ENCODE peak calls at places on chromosome 12, in nine cellular contexts. N is PC-3, J is HFFc6, Y is mammary epithelial cell, S is left ventricle myocardium inferior, W is thoracic aorta, F is mesothelial cell of epicardium, X is AG04450, Q is dorsolateral prefrontal cortex. L is an unnamed sample.

GRCh38 chr12:65631621-65632111 is 192.6 kb upstream of the HMGA2 start:
- DNase-seq in X (peak), W (peak), Q (no peak), J (peak), Y (peak), F (no peak), S (no peak), N (peak), L (no peak)

GRCh38 chr12:119061208-119061796 is 80.0 kb downstream of the SRRM4 start:
- DNase-seq in Y (peak), N (peak), X (no peak), W (no peak), F (peak), S (peak), J (no peak), Q (no peak), L (no peak)

GRCh38 chr12:25377475-25378179 is 126.9 kb upstream of the KRAS start:
- DNase-seq in S (no peak), J (peak), N (peak), W (no peak), X (peak), Q (no peak), Y (peak), F (no peak), L (no peak)

GRCh38 chr12:6061661-6062060 is 62.8 kb downstream of the VWF start:
- DNase-seq in N (no peak), W (no peak), F (no peak), S (no peak), Q (no peak), Y (no peak), X (peak), J (peak), L (no peak)

GRCh38 chr12:89225401-89225800 is 126.9 kb downstream of the DUSP6 start:
- DNase-seq in W (no peak), Q (no peak), S (peak), N (peak), X (no peak), Y (peak), J (peak), F (no peak), L (no peak)

GRCh38 chr12:28872654-28873268 is 276.3 kb upstream of the FAR2 start:
- DNase-seq in J (peak), Q (no peak), W (no peak), X (peak), Y (peak), S (no peak), N (peak), F (no peak), L (no peak)

GRCh38 chr12:107109726-107110518 is 16.6 kb upstream of the CRY1 start:
- DNase-seq in Q (no peak), F (no peak), J (no peak), Y (no peak), X (no peak), S (no peak), W (no peak), N (no peak), L (no peak)

GRCh38 chr12:56916996-56917333 is 17.2 kb downstream of the SDR9C7 start:
- DNase-seq in F (no peak), N (no peak), Q (no peak), S (no peak), W (no peak), J (no peak), Y (no peak), X (no peak), L (no peak)

GRCh38 chr12:75759842-75760260 is 248.4 kb upstream of the KRR1 start:
- DNase-seq in Q (no peak), J (peak), N (peak), F (no peak), X (peak), S (no peak), W (no peak), Y (peak), L (no peak)

GRCh38 chr12:65313704-65314317 is 35.3 kb downstream of the MSRB3 start:
- DNase-seq in N (peak), Y (peak), Q (no peak), W (no peak), F (no peak), X (no peak), S (no peak), J (peak), L (no peak)

GRCh38 chr12:109720856-109721189 is 7.2 kb downstream of the FAM222A start:
- DNase-seq in Q (no peak), N (no peak), S (no peak), Y (no peak), F (no peak), X (no peak), J (no peak), W (no peak), L (no peak)

GRCh38 chr12:55847033-55847432 is 4.3 kb upstream of the MMP19 start:
- DNase-seq in J (peak), Y (peak), X (peak), W (no peak), S (no peak), Q (no peak), N (no peak), F (no peak), L (no peak)

GRCh38 chr12:116556964-116557706 is 2.0 kb upstream of the MAP1LC3B2 start:
- DNase-seq in X (no peak), Y (peak), Q (no peak), J (peak), W (no peak), N (no peak), S (no peak), F (no peak), L (no peak)

GRCh38 chr12:13368431-13368830 is 171.9 kb downstream of the EMP1 start:
- DNase-seq in Q (no peak), J (no peak), N (no peak), W (no peak), S (no peak), X (no peak), F (no peak), Y (no peak), L (no peak)

GRCh38 chr12:102343361-102344121 is 136.8 kb downstream of the IGF1 start:
- DNase-seq in J (no peak), N (no peak), F (no peak), W (no peak), Q (no peak), S (no peak), Y (peak), X (no peak), L (no peak)

GRCh38 chr12:48936379-48936979 is 11.2 kb upstream of the FKBP11 start:
- DNase-seq in J (peak), Q (peak), X (peak), W (peak), S (peak), Y (peak), N (peak), F (peak), L (no peak)

DNA sequence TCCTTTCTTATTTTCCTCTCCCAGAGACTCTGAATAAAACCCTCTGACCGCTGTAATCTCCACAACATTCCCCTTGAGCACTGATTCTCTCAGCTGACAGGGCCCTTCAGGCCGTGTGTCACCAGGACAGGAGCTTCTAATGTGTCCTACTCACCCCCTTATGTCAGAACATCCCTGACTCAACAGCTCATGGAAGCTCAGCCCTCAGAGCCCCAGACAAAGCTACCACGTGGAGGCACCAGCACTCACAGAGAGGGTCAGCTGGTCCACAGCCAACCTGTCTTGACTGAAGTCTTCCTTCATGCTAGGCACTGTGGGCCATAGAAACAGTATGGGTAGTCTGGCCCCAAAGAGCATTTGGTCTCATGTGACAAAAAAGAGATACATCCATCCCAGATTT is 49.8 kb downstream of the SMUG1 start:
- DNase-seq in Q (no peak), Y (no peak), N (no peak), S (no peak), J (no peak), W (no peak), X (no peak), F (no peak), L (no peak)
- TF ChIP-seq CTCF in Q (no peak), Y (no peak), N (no peak), S (no peak), J (no peak), W (no peak), X (no peak), F (no peak), L (no peak)

DNA sequence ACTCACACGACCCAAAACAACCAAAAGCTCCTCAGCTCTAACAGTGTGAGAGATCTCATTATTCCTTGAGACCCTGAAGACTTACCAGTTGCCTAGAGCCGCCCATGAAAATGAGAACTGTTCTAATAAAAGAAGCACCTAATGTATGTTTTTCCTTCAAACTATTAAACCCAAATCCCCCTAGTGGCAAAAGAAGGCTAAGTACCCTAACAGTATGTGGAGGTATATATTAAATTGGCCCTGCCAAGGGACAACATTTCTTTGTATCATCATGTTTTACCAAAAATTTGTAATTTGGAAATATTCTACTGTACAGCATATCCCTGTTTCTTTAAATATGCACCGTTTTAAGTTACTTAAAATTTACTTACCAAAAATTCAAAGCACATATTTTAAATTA is 38.0 kb upstream of the PPFIA2 start:
- DNase-seq in W (no peak), X (no peak), Y (peak), Q (no peak), J (no peak), S (no peak), F (no peak), N (peak), L (no peak)
- TF ChIP-seq CTCF in W (no peak), X (peak), Y (peak), Q (no peak), J (peak), S (no peak), F (peak), N (peak), L (no peak)

GRCh38 chr12:64099430-64099829 is 122.7 kb downstream of the KICS2 start:
- DNase-seq in J (peak), F (no peak), S (peak), Q (no peak), N (peak), Y (peak), X (peak), W (no peak), L (no peak)

GRCh38 chr12:64097346-64098105 is 124.6 kb downstream of the KICS2 start:
- DNase-seq in W (no peak), Q (no peak), J (no peak), Y (no peak), S (no peak), X (no peak), N (no peak), F (no peak), L (no peak)

GRCh38 chr12:64102339-64102738 is 119.8 kb downstream of the KICS2 start:
- DNase-seq in Y (peak), X (no peak), W (no peak), Q (no peak), J (peak), N (peak), F (no peak), S (no peak), L (no peak)

GRCh38 chr12:64103821-64104220 is 118.3 kb downstream of the KICS2 start:
- DNase-seq in S (no peak), Q (no peak), N (peak), Y (peak), F (no peak), W (no peak), X (no peak), J (no peak), L (no peak)

GRCh38 chr12:64098709-64099354 is 123.3 kb downstream of the KICS2 start:
- DNase-seq in N (peak), J (no peak), W (no peak), S (no peak), Q (no peak), F (no peak), Y (no peak), X (no peak), L (no peak)
- TF ChIP-seq CTCF in N (no peak), J (no peak), W (no peak), S (no peak), Q (no peak), F (no peak), Y (no peak), X (no peak), L (no peak)

GRCh38 chr12:67648306-67649164 is at the start of gene DYRK2:
- DNase-seq in J (peak), F (peak), Q (peak), W (peak), S (peak), X (no peak), N (peak), Y (peak), L (peak)

GRCh38 chr12:67647251-67647546 is 1.3 kb upstream of the DYRK2 start:
- DNase-seq in F (no peak), S (no peak), Y (no peak), J (no peak), X (no peak), W (no peak), Q (no peak), N (no peak), L (no peak)

GRCh38 chr12:67649165-67650126 is 901 bp downstream of the DYRK2 start:
- DNase-seq in F (peak), Q (peak), Y (no peak), W (no peak), J (no peak), X (no peak), N (peak), S (peak), L (peak)

GRCh38 chr12:67646775-67647174 is 1.8 kb upstream of the DYRK2 start:
- DNase-seq in X (no peak), Y (no peak), S (no peak), N (no peak), Q (no peak), F (no peak), J (no peak), W (no peak), L (no peak)

DNA sequence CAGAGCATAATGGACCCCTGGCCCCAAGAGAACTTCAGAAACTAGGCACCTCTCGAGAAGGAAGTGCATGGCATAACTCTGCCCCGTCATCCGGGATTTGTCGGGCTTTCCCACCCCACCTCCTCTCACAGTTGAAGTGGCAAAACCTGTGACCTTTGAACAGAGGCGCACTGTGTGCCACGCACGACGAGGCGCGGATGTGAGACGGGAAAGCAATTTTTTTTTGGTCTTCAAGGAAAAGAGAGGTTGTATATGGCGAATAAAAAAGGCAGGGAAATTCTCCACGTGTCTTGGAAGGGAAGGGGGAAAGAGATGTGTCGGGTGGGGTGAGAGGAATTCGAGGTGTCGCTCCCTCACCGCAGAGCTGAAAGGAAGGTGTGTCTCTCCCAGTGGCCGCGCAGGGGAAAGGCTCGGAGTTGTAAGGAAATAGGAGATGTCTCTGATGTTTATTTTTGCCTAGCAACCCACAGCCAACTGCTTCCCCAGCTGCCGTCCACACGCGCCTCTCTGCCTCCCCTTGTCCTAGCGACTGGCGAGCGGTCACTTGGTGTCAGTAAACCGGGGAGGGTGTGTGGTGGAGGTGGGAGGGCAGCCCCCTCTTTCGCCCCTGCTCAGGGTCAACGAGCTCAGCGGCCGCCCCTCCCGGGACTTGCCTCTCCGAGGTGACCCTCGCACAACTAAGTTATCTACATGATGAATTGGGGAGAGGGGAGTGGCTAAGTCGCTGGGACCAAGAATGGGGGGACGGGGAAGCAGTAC is 819 bp upstream of the DYRK2 start:
- DNase-seq in Y (peak), F (peak), Q (peak), W (peak), N (peak), S (peak), J (peak), X (peak), L (no peak)
- TF ChIP-seq CTCF in Y (peak), F (no peak), Q (no peak), W (no peak), N (peak), S (peak), J (peak), X (peak), L (no peak)

DNA sequence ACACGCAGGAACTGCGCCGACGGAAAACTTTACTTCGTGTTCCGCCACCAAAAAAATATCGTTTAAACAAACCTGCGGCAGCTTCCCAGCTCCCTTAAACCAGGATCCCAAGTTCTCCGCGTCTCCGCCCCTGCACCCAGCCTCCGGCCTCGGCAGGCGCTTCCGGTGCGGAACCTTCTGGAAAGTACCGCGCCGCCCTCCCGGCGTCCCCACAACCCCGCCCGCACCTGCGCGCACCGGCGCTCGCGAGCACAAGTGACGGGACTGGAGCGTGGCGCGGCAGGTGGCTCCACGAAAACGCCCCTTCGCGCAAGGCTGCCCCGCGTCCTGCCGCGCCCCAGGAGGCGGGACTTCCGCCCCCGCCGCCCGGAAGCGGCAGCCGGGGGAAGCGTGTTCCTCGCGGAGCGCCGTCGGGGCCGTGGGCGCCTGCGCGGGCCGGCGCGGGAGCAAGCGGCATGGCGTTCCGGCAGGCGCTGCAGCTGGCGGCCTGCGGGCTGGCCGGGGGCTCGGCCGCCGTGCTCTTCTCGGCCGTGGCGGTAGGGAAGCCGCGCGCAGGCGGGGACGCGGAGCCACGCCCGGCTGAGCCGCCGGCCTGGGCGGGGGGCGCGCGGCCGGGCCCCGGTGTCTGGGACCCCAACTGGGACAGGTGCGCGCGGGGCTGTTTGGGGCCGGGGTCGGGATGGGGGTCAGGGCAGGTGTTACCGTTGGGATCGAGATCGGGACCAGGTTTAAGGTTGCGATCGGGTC is at the start of gene PGAM5:
- DNase-seq in F (peak), N (peak), Y (peak), J (peak), Q (peak), W (no peak), X (peak), S (peak), L (peak)
- TF ChIP-seq CTCF in F (no peak), N (no peak), Y (no peak), J (no peak), Q (no peak), W (no peak), X (no peak), S (no peak), L (no peak)

GRCh38 chr12:14776236-14776959 is 26.9 kb downstream of the WBP11 start:
- DNase-seq in Y (no peak), W (no peak), N (peak), F (no peak), Q (no peak), J (peak), S (no peak), X (no peak), L (no peak)
- TF ChIP-seq CTCF in Y (peak), W (peak), N (peak), F (peak), Q (peak), J (peak), S (peak), X (peak), L (no peak)

DNA sequence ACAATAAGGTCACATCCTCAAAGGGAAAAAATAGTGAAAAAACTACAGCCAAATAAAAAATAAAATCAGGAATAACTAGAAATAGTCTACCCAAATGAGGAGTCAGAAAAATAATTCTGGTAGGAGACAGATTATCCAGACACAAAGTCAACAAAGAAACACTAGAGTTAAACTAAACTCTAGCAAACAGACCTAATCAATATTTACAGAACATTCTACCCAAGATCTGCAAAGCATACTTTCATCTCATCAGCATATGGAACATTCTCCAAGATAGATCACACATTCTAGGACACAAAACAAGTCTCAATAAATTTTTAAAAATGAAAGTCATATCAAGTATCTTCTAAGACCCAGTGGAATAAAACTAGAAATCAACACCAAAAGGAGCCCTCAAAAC is 20.4 kb upstream of the TSPAN8 start:
- DNase-seq in J (no peak), Y (no peak), W (no peak), Q (no peak), S (no peak), X (no peak), N (no peak), F (no peak), L (no peak)
- TF ChIP-seq CTCF in J (no peak), Y (no peak), W (no peak), Q (no peak), S (no peak), X (no peak), N (no peak), F (no peak), L (no peak)

GRCh38 chr12:50638482-50638880 is 125.4 kb upstream of the ATF1 start:
- DNase-seq in F (no peak), X (no peak), W (no peak), Q (no peak), Y (peak), J (no peak), S (no peak), N (no peak), L (no peak)

GRCh38 chr12:50639721-50640120 is 124.2 kb upstream of the ATF1 start:
- DNase-seq in Y (peak), N (peak), X (no peak), J (no peak), F (no peak), S (no peak), W (no peak), Q (no peak), L (no peak)

GRCh38 chr12:50635857-50636256 is 128.0 kb upstream of the ATF1 start:
- DNase-seq in F (no peak), J (no peak), S (no peak), N (no peak), X (no peak), W (no peak), Q (no peak), Y (no peak), L (no peak)

GRCh38 chr12:50636505-50636904 is 127.4 kb upstream of the ATF1 start:
- DNase-seq in X (no peak), Y (peak), J (no peak), N (no peak), W (no peak), S (no peak), F (no peak), Q (no peak), L (no peak)

GRCh38 chr12:50637870-50638481 is 125.9 kb upstream of the ATF1 start:
- DNase-seq in Q (no peak), N (peak), W (no peak), J (peak), S (no peak), F (no peak), Y (peak), X (no peak), L (no peak)
- TF ChIP-seq CTCF in Q (peak), N (peak), W (peak), J (peak), S (peak), F (peak), Y (peak), X (peak), L (peak)

GRCh38 chr12:113837528-113838296 is 128.4 kb downstream of the RBM19 start:
- DNase-seq in N (no peak), J (no peak), W (no peak), X (no peak), Q (no peak), Y (no peak), S (no peak), F (no peak), L (no peak)
- TF ChIP-seq CTCF in N (peak), J (peak), W (no peak), X (peak), Q (no peak), Y (peak), S (no peak), F (no peak), L (no peak)